ENCODE peak calls at places on chromosomes 2 and 18, in ten cellular contexts. E is midbrain; Q is stimulated activated CD8-positive, alpha-beta memory T cell treated with anti-CD3 and anti-CD28 coated beads, Interleukin-4, amount 100 ng/mL, for 4 hours; Z is memory B cell; P is activated CD4-positive, CD25-positive, alpha-beta regulatory T cell; A is pulmonary artery endothelial cell; D is ACHN; N is H4; V is prostate gland; Y is Calu3. M is an unnamed sample.

GRCh38 chr2:240850026-240850425 is 18.6 kb upstream of the AGXT start:
- DNase-seq in V (no peak), Q (no peak), Z (no peak), Y (no peak), P (no peak), D (no peak), E (no peak), N (no peak), A (no peak), M (no peak)

GRCh38 chr2:165627463-165627862 is 158.0 kb downstream of the CSRNP3 start:
- DNase-seq in E (no peak), N (peak; percentile 77), Y (no peak), V (no peak), A (no peak), D (peak; percentile 4), Z (no peak), Q (no peak), P (no peak), M (no peak)

GRCh38 chr18:39434223-39434622 is 1868.6 kb upstream of the CELF4 start:
- DNase-seq in V (no peak), A (no peak), D (no peak), E (no peak), Z (no peak), Q (no peak), N (no peak), P (no peak), Y (no peak), M (no peak)

GRCh38 chr2:127662937-127663565 is 12.3 kb downstream of the LIMS2 start:
- DNase-seq in P (no peak), E (no peak), Y (no peak), Q (no peak), V (no peak), N (no peak), Z (no peak), D (no peak), A (no peak), M (no peak)

GRCh38 chr2:226796012-226796839 is 3.4 kb downstream of the IRS1 start:
- DNase-seq in Z (no peak), Q (no peak), V (no peak), A (no peak), Y (no peak), P (no peak), D (no peak), N (no peak), E (no peak), M (no peak)

GRCh38 chr18:79258447-79258846 is 137.3 kb upstream of the NFATC1 start:
- DNase-seq in D (no peak), A (no peak), Q (no peak), V (no peak), Y (no peak), Z (no peak), N (no peak), E (no peak), P (no peak), M (no peak)

GRCh38 chr2:171530378-171530777 is 8.1 kb downstream of the CYBRD1 start:
- DNase-seq in D (no peak), P (no peak), A (no peak), Y (no peak), Z (no peak), Q (no peak), V (no peak), N (no peak), E (no peak), M (no peak)

GRCh38 chr2:113175101-113175628 is 1.4 kb downstream of the PSD4 start:
- DNase-seq in E (no peak), N (no peak), V (no peak), A (no peak), Q (peak; percentile 53), Y (no peak), Z (peak; percentile 61), P (peak; percentile 23), D (no peak), M (no peak)

GRCh38 chr2:174826051-174826450 is 61.8 kb upstream of the CHRNA1 start:
- DNase-seq in V (no peak), D (no peak), Z (no peak), Y (no peak), A (no peak), E (no peak), Q (no peak), P (no peak), N (no peak), M (no peak)

GRCh38 chr18:51622676-51623075 is 425.2 kb upstream of the MEX3C start:
- DNase-seq in V (no peak), Q (no peak), P (no peak), D (no peak), Z (no peak), Y (no peak), A (no peak), N (no peak), E (no peak), M (no peak)

GRCh38 chr18:44859263-44859662 is 178.6 kb downstream of the SETBP1 start:
- DNase-seq in Y (peak; percentile 2), P (no peak), N (no peak), E (no peak), Q (no peak), D (no peak), V (no peak), Z (no peak), A (no peak), M (no peak)

GRCh38 chr2:150211164-150211631 is 276.3 kb downstream of the RND3 start:
- DNase-seq in A (no peak), E (no peak), N (no peak), Z (no peak), D (no peak), Y (no peak), P (no peak), V (no peak), Q (no peak), M (no peak)

GRCh38 chr2:36919041-36919837 is 47.1 kb downstream of the STRN start:
- DNase-seq in Q (no peak), V (no peak), Z (no peak), Y (no peak), A (no peak), E (no peak), N (no peak), P (no peak), D (no peak), M (no peak)

GRCh38 chr2:126107883-126108282 is 548.1 kb upstream of the GYPC start:
- DNase-seq in A (no peak), N (no peak), Z (no peak), Y (no peak), Q (no peak), V (no peak), E (no peak), D (no peak), P (no peak), M (no peak)

GRCh38 chr2:202196727-202197126 is 41.7 kb downstream of the SUMO1 start:
- DNase-seq in Y (no peak), V (no peak), A (no peak), D (no peak), N (no peak), Q (no peak), Z (no peak), P (no peak), E (no peak), M (no peak)

GRCh38 chr2:43041167-43041566 is 185.2 kb downstream of the ZFP36L2 start:
- DNase-seq in A (no peak), P (no peak), D (no peak), E (no peak), N (peak; percentile 43), Y (no peak), Z (no peak), Q (no peak), V (no peak), M (no peak)

GRCh38 chr2:30105556-30105955 is 41.3 kb upstream of the YPEL5 start:
- DNase-seq in Z (no peak), D (no peak), V (no peak), E (no peak), Q (no peak), P (no peak), A (no peak), Y (no peak), N (no peak), M (no peak)

GRCh38 chr2:181203916-181204315 is 223.5 kb downstream of the UBE2E3 start:
- DNase-seq in V (no peak), P (no peak), Q (no peak), A (no peak), D (no peak), E (no peak), N (no peak), Y (no peak), Z (no peak), M (no peak)

GRCh38 chr18:63823516-63824219 is 48.5 kb downstream of the SERPINB7 start:
- DNase-seq in P (no peak), Q (no peak), Y (peak; percentile 18), V (no peak), A (no peak), E (peak; percentile 21), D (peak; percentile 13), Z (no peak), N (no peak), M (no peak)

GRCh38 chr2:176136375-176137248 is 7.1 kb downstream of the HOXD8 start:
- DNase-seq in E (no peak), P (no peak), D (peak; percentile 68), Y (no peak), Q (no peak), A (no peak), V (no peak), N (peak; percentile 26), Z (no peak), M (no peak)

GRCh38 chr2:158142568-158143332 is 41.1 kb downstream of the UPP2 start:
- DNase-seq in Y (no peak), E (no peak), P (no peak), Q (no peak), V (no peak), Z (no peak), N (peak; percentile 25), D (no peak), A (no peak), M (no peak)

GRCh38 chr2:113895301-113895700 is 5.4 kb downstream of the ACTR3 start:
- DNase-seq in V (no peak), E (no peak), Q (no peak), P (no peak), N (no peak), D (peak; percentile 35), A (no peak), Z (no peak), Y (no peak), M (no peak)